ENCODE peak calls at places on chromosomes 4 and X, in nine cellular contexts. P is endothelial cell of umbilical vein; B is neuronal stem cell; X is left ventricle myocardium inferior; R is CD4-positive, CD25-positive, alpha-beta regulatory T cell; L is tibial artery; I is brain microvascular endothelial cell; M is transverse colon; W is CD8-positive, alpha-beta memory T cell. Q is an unnamed sample. For H3K27me3, the result is how much of the 10 kb centered on the place peaks cover.

GRCh38 chrX:426881-427280 is 40.2 kb upstream of the PPP2R3B start:
- DNase-seq in P (no peak), B (no peak), X (no peak), R (no peak), L (no peak), I (peak), M (no peak), W (no peak), Q (no peak)

GRCh38 chr4:98374643-98375042 is 113.5 kb downstream of the RAP1GDS1 start:
- DNase-seq in P (no peak), B (no peak), X (peak), R (no peak), L (no peak), I (no peak), M (no peak), W (no peak), Q (peak)

GRCh38 chrX:8201896-8202331 is 30.8 kb upstream of the VCX2 start:
- DNase-seq in P (no peak), B (no peak), X (peak), R (no peak), L (no peak), I (peak), M (no peak), W (no peak), Q (no peak)

GRCh38 chrX:148915474-148915873 is 415.1 kb downstream of the AFF2 start:
- DNase-seq in P (no peak), B (no peak), X (no peak), R (no peak), L (no peak), I (no peak), M (no peak), W (no peak), Q (no peak)

GRCh38 chr4:81786063-81786763 is 314.5 kb upstream of the RASGEF1B start:
- DNase-seq in P (peak), B (no peak), X (no peak), R (no peak), L (no peak), I (peak), M (peak), W (no peak), Q (no peak)

GRCh38 chrX:119516157-119516702 is 48.0 kb downstream of the SLC25A5 start:
- DNase-seq in P (peak), B (peak), X (no peak), R (peak), L (no peak), I (peak), M (peak), W (no peak), Q (peak)

GRCh38 chrX:49930046-49930445 is 7.7 kb downstream of the CLCN5 start:
- DNase-seq in P (peak), B (no peak), X (no peak), R (no peak), L (no peak), I (no peak), M (no peak), W (no peak), Q (no peak)

GRCh38 chrX:48590203-48591103 is 6.8 kb upstream of the WDR13 start:
- DNase-seq in P (peak), B (no peak), X (no peak), R (no peak), L (no peak), I (no peak), M (no peak), W (no peak), Q (no peak)

GRCh38 chrX:129523076-129524055 is at the start of gene SMARCA1:
- DNase-seq in P (peak), B (peak), X (peak), R (no peak), L (peak), I (peak), M (peak), W (no peak), Q (no peak)

GRCh38 chr4:25021206-25021605 is 9.5 kb downstream of the LGI2 start:
- DNase-seq in P (no peak), B (no peak), X (no peak), R (no peak), L (no peak), I (no peak), M (no peak), W (no peak), Q (no peak)

GRCh38 chr4:78379991-78380739 is 171.4 kb upstream of the ANXA3 start:
- DNase-seq in P (no peak), B (no peak), X (no peak), R (no peak), L (no peak), I (no peak), M (peak), W (no peak), Q (no peak)

GRCh38 chr4:25351777-25352421 is 25.2 kb upstream of the ANAPC4 start:
- DNase-seq in P (peak), B (no peak), X (no peak), R (no peak), L (no peak), I (peak), M (no peak), W (no peak), Q (peak)

GRCh38 chr4:112540695-112541094 is 24.7 kb upstream of the NEUROG2 start:
- DNase-seq in P (no peak), B (no peak), X (no peak), R (no peak), L (no peak), I (no peak), M (no peak), W (no peak), Q (no peak)

DNA sequence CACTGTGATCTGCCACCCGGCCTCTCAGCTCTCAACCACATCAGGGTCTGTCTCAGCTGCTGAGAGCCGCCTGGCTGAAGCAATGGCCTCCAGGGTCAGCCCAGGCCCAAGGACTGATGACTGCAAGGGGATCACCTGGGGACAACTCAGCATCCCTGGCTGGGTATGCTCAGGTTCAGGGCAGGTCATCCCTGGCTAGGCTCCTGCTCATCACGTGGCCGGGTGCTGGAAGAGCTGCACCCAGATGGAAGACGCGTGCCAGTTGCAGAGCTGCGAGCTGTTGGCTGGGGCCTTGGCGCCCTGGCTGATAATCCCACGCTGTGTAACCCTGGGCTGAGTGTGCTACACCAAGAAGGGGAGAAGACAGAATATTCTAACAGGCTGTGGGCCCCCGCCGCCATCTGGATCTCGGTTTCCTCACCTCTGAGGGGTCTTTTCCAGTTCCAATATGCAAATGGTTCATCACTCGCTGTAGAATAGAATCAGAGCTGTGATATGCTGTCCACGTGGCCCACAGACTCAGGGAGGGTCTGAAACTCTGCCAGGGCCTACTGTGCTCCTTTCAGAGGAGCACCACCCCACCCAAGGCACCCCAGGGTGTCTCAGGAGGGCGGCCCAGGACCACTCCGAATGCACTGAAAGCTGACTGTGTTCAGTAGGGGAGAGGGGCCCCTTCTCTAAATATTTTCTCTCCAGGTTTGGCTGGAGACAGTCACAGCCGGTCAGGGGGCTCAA is 338.8 kb downstream of the BCOR start:
- DNase-seq in P (no peak), B (no peak), X (peak), R (no peak), L (no peak), I (no peak), M (no peak), W (no peak), Q (no peak)
- H3K27ac ChIP-seq in P (peak), B (no peak), X (peak), R (no peak), L (peak), I (peak), M (peak), W (no peak), Q (peak)

DNA sequence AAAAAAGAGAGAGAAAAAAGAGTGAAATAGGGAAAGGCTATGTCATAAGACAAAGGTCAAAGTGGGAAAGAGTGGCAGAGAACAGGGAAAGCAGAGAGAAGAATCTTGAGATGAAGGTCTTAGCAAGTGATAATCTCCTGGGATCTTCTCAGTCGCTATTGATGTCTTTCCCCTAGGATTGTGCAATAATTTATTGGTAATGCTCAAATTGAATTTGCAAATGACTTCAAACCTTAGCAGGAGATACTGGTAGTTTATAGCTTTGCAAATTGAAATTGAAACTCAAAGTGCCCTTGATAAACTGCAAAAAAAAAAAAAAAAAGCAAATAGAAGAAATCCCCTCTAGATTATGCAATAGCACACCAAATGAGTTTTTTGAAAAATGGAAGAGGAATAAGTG is 45.7 kb upstream of the MID1 start:
- DNase-seq in P (no peak), B (no peak), X (no peak), R (no peak), L (no peak), I (no peak), M (no peak), W (no peak), Q (no peak)
- H3K4me3 ChIP-seq in P (no peak), B (no peak), X (no peak), R (no peak), L (no peak), I (no peak), M (no peak), W (no peak), Q (no peak)

DNA sequence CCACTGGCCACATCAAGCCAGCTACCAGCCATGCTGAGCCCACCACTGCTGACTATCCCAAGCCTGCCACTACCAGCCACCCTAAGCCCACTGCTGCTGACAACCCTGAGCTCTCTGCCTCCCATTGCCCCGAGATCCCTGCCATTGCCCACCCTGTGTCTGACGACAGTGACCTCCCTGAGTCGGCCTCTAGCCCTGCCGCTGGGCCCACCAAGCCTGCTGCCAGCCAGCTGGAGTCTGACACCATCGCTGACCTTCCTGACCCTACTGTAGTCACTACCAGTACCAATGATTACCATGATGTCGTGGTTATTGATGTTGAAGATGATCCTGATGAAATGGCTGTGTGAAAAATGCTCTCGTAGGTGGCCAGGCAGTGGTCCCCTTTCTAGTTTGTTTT is 4.7 kb downstream of the GPR50 start:
- DNase-seq in P (no peak), B (no peak), X (no peak), R (no peak), L (no peak), I (no peak), M (no peak), W (no peak), Q (no peak)
- H3K27me3 ChIP-seq in P (under half), B (under half), X (half or more), R (under half), L (under half), I (under half), M (under half), W (under half), Q (under half)

GRCh38 chr4:107034091-107034698 is 1.9 kb downstream of the DKK2 start:
- DNase-seq in P (peak), B (peak), X (no peak), R (peak), L (peak), I (peak), M (peak), W (no peak), Q (no peak)
- H3K27ac ChIP-seq in P (no peak), B (no peak), X (no peak), R (no peak), L (no peak), I (no peak), M (no peak), W (no peak), Q (no peak)

Q was measured in AG04450.